ENCODE peak calls at places on chromosomes 2 and 18, in five cellular contexts. V is upper lobe of left lung, N is H1, C is A549, R is ovary. J is an unnamed sample.
A peak's percentile ranks its signal among the peaks of the same experiment; 100 is the strongest.

GRCh38 chr2:70896765-70897202 is 38.9 kb upstream of the ATP6V1B1 start:
- DNase-seq in V (no peak), N (no peak), C (no peak), R (no peak), J (no peak)

GRCh38 chr2:19536136-19536535 is 177.7 kb upstream of the OSR1 start:
- DNase-seq in V (no peak), N (no peak), C (peak; percentile 18), R (no peak), J (no peak)

GRCh38 chr2:117067917-117068316 is 746.6 kb upstream of the DDX18 start:
- DNase-seq in V (no peak), N (no peak), C (no peak), R (no peak), J (no peak)

GRCh38 chr2:100427627-100428258 is 10.3 kb upstream of the CHST10 start:
- DNase-seq in V (peak; percentile 51), N (no peak), C (peak; percentile 59), R (peak; percentile 58), J (no peak)

GRCh38 chr18:26536664-26537063 is 11.7 kb downstream of the KCTD1 start:
- DNase-seq in V (no peak), N (no peak), C (no peak), R (no peak), J (no peak)

GRCh38 chr2:12302691-12303090 is 414.0 kb upstream of the TRIB2 start:
- DNase-seq in V (no peak), N (no peak), C (no peak), R (no peak), J (no peak)

GRCh38 chr18:27142891-27143290 is 42.2 kb downstream of the CHST9 start:
- DNase-seq in V (no peak), N (no peak), C (no peak), R (no peak), J (no peak)

GRCh38 chr2:99602475-99602874 is 112.7 kb upstream of the REV1 start:
- DNase-seq in V (no peak), N (no peak), C (no peak), R (no peak), J (no peak)

GRCh38 chr2:67486041-67486796 is 89.1 kb downstream of the ETAA1 start:
- DNase-seq in V (peak; percentile 80), N (no peak), C (no peak), R (no peak), J (no peak)

GRCh38 chr2:85924522-85924921 is 35.7 kb upstream of the ST3GAL5 start:
- DNase-seq in V (peak; percentile 34), N (no peak), C (peak; percentile 43), R (peak; percentile 73), J (peak; percentile 87)

GRCh38 chr18:27887287-27887686 is 289.6 kb downstream of the CDH2 start:
- DNase-seq in V (no peak), N (no peak), C (peak; percentile 14), R (no peak), J (no peak)

GRCh38 chr2:11726384-11726783 is 20.0 kb upstream of the LPIN1 start:
- DNase-seq in V (peak; percentile 36), N (no peak), C (no peak), R (no peak), J (no peak)

GRCh38 chr2:160952462-160952861 is 207.8 kb upstream of the TANK start:
- DNase-seq in V (peak; percentile 45), N (no peak), C (no peak), R (no peak), J (no peak)

GRCh38 chr18:29057703-29058102 is 880.8 kb upstream of the CDH2 start:
- DNase-seq in V (no peak), N (no peak), C (no peak), R (no peak), J (no peak)

GRCh38 chr2:212915121-212915782 is 236.2 kb downstream of the IKZF2 start:
- DNase-seq in V (no peak), N (no peak), C (no peak), R (no peak), J (no peak)

GRCh38 chr2:206798009-206798408 is 32.6 kb downstream of the FASTKD2 start:
- DNase-seq in V (no peak), N (no peak), C (no peak), R (no peak), J (no peak)

GRCh38 chr2:23418490-23418911 is 33.5 kb downstream of the KLHL29 start:
- DNase-seq in V (no peak), N (no peak), C (no peak), R (no peak), J (no peak)

GRCh38 chr2:241036397-241036963 is 38.1 kb downstream of the SNED1 start:
- DNase-seq in V (peak; percentile 71), N (no peak), C (no peak), R (no peak), J (peak; percentile 60)

GRCh38 chr2:54969940-54970338 is 80.3 kb downstream of the RTN4 start:
- DNase-seq in V (peak; percentile 59), N (no peak), C (no peak), R (no peak), J (no peak)

GRCh38 chr18:12944724-12945123 is 3.1 kb upstream of the SEH1L start:
- DNase-seq in V (peak; percentile 33), N (no peak), C (no peak), R (no peak), J (peak; percentile 67)

GRCh38 chr2:220277445-220277960 is 650.1 kb downstream of the SLC4A3 start:
- DNase-seq in V (peak; percentile 48), N (no peak), C (peak; percentile 93), R (peak; percentile 53), J (no peak)

GRCh38 chr2:223210489-223210888 is 158.5 kb downstream of the KCNE4 start:
- DNase-seq in V (no peak), N (no peak), C (no peak), R (no peak), J (no peak)

GRCh38 chr2:176637497-176638166 is 368.4 kb downstream of the MTX2 start:
- DNase-seq in V (no peak), N (no peak), C (peak; percentile 75), R (peak; percentile 74), J (peak; percentile 84)

GRCh38 chr18:54813305-54813704 is 15.0 kb upstream of the RAB27B start:
- DNase-seq in V (no peak), N (no peak), C (no peak), R (no peak), J (no peak)

GRCh38 chr2:1992280-1992679 is 248.0 kb upstream of the PXDN start:
- DNase-seq in V (no peak), N (no peak), C (no peak), R (no peak), J (no peak)

GRCh38 chr2:180456811-180457210 is 449.7 kb upstream of the CWC22 start:
- DNase-seq in V (no peak), N (no peak), C (no peak), R (no peak), J (no peak)

GRCh38 chr18:34493566-34494358 is 216.3 kb upstream of the DTNA start:
- DNase-seq in V (no peak), N (no peak), C (no peak), R (peak; percentile 9), J (no peak)

GRCh38 chr2:30026091-30027055 is 105.0 kb upstream of the ALK start:
- DNase-seq in V (no peak), N (no peak), C (peak; percentile 50), R (no peak), J (no peak)

GRCh38 chr18:6624729-6625308 is 104.7 kb upstream of the ARHGAP28 start:
- DNase-seq in V (no peak), N (no peak), C (no peak), R (no peak), J (no peak)

GRCh38 chr2:120913972-120914838 is 178.5 kb downstream of the GLI2 start:
- DNase-seq in V (no peak), N (no peak), C (no peak), R (no peak), J (no peak)

GRCh38 chr2:120910069-120910468 is 174.4 kb downstream of the GLI2 start:
- DNase-seq in V (no peak), N (no peak), C (no peak), R (no peak), J (no peak)

GRCh38 chr2:120910956-120911951 is 175.6 kb downstream of the GLI2 start:
- DNase-seq in V (no peak), N (no peak), C (peak; percentile 93), R (no peak), J (no peak)

GRCh38 chr2:120914839-120915521 is 179.3 kb downstream of the GLI2 start:
- DNase-seq in V (peak; percentile 55), N (no peak), C (peak; percentile 90), R (peak; percentile 88), J (peak; percentile 89)

GRCh38 chr2:120912101-120912985 is 176.7 kb downstream of the GLI2 start:
- DNase-seq in V (peak; percentile 72), N (no peak), C (peak; percentile 96), R (peak; percentile 81), J (no peak)
- TF ChIP-seq EP300 in V (no peak), N (no peak), C (no peak), R (no peak), J (no peak)

GRCh38 chr2:16048466-16048865 is 108.1 kb downstream of the MYCN start:
- DNase-seq in V (no peak), N (no peak), C (no peak), R (no peak), J (no peak)

GRCh38 chr2:16049406-16049805 is 109.1 kb downstream of the MYCN start:
- DNase-seq in V (no peak), N (no peak), C (no peak), R (no peak), J (no peak)

GRCh38 chr2:16045653-16046352 is 105.5 kb downstream of the MYCN start:
- DNase-seq in V (no peak), N (no peak), C (no peak), R (no peak), J (no peak)

GRCh38 chr2:16046649-16047048 is 106.3 kb downstream of the MYCN start:
- DNase-seq in V (no peak), N (no peak), C (no peak), R (no peak), J (no peak)

DNA sequence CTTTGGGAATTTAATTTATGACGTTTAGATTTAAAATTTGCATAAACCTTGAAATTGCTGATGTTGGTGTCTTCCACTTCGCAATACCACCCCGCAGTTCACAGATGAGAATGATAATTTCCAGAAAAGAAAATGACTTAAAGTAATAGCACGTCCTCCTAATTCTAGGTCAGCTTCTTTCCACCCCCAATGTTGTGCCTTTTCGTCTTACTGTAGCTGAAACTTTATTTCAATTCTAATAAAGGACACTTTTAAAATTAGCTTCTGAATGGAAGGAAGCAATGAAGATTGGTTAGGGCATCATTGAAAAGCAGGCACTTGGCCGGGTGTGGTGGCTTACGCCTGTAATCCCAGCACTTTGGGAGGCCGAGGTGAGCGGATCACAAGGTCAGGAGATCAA is 107.4 kb downstream of the MYCN start:
- DNase-seq in V (no peak), N (no peak), C (no peak), R (no peak), J (no peak)
- H3K27ac ChIP-seq in V (no peak overlapping the region), N (no peak overlapping the region), C (no peak overlapping the region), R (no peak overlapping the region), J (no peak overlapping the region)

DNA sequence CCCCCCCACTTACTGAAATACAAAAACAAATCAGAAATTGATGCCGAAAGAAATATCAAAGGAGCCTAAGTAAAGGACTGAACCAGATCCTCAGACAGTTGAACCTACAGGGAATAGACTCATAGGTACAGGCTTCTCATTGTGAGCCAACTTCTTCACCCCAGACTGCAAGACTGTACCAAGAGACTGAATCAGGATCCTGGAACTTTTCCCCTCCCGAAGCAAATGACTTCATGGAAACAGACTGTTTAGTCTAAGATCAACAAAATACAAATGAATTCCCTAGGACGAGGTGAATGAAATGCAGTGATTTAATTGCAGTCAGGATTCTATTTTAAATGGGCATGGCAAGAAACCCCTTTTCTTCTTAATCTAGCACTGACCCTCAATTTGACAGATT is 53.6 kb upstream of the RNF152 start:
- DNase-seq in V (no peak), N (no peak), C (no peak), R (no peak), J (no peak)
- TF ChIP-seq EP300 in V (no peak), N (no peak), C (no peak), R (no peak), J (no peak)

GRCh38 chr2:106759962-106760361 is 126.0 kb downstream of the ST6GAL2 start:
- DNase-seq in V (no peak), N (peak; percentile 3), C (no peak), R (no peak), J (no peak)
- H3K27ac ChIP-seq in V (no peak overlapping the region), N (no peak overlapping the region), C (no peak overlapping the region), R (no peak overlapping the region), J (no peak overlapping the region)